ENCODE peak calls at places on chromosomes 4 and X, in ten cellular contexts. V is IMR-90, A is spleen, I is neural progenitor cell, W is pancreas, F is neuronal stem cell, C is OCI-LY7, P is tibial nerve, Q is HAP-1, B is ovary. M is an unnamed sample.
A peak's percentile ranks its signal among the peaks of the same experiment; 100 is the strongest.

GRCh38 chrX:65528705-65529340 is 5.8 kb downstream of the LAS1L start:
- DNase-seq in C (peak; percentile 42), I (peak; percentile 50), A (no peak), W (peak; percentile 57), F (peak; percentile 35), B (peak; percentile 65), Q (peak; percentile 25), P (peak; percentile 42), V (peak; percentile 10), M (peak; percentile 48)

GRCh38 chrX:74449322-74449936 is 28.1 kb downstream of the SLC16A2 start:
- DNase-seq in A (no peak), P (no peak), C (no peak), F (no peak), Q (no peak), V (peak; percentile 6), I (no peak), W (peak; percentile 29), B (no peak), M (no peak)

GRCh38 chr4:166012129-166013078 is 139.4 kb downstream of the TLL1 start:
- DNase-seq in F (no peak), I (no peak), V (no peak), P (no peak), C (no peak), W (no peak), B (no peak), A (no peak), Q (no peak), M (no peak)

GRCh38 chrX:81168391-81168790 is 33.3 kb downstream of the HMGN5 start:
- DNase-seq in B (no peak), F (no peak), Q (no peak), C (no peak), I (no peak), A (no peak), P (no peak), W (no peak), V (no peak), M (no peak)

GRCh38 chr4:61795998-61796397 is 595.9 kb downstream of the ADGRL3 start:
- DNase-seq in W (no peak), P (no peak), Q (no peak), A (no peak), B (no peak), F (no peak), I (no peak), C (no peak), V (no peak), M (no peak)

GRCh38 chr4:177047070-177047850 is 254.5 kb upstream of the VEGFC start:
- DNase-seq in B (peak; percentile 59), I (peak; percentile 81), F (peak; percentile 65), P (peak; percentile 9), Q (peak; percentile 57), W (peak; percentile 58), V (peak; percentile 81), A (no peak), C (peak; percentile 59), M (peak; percentile 73)

GRCh38 chr4:112069110-112069509 is 76.1 kb upstream of the FAM241A start:
- DNase-seq in Q (no peak), B (no peak), P (no peak), A (no peak), V (no peak), F (no peak), I (no peak), C (no peak), W (no peak), M (no peak)

GRCh38 chr4:6241062-6241845 is 28.4 kb upstream of the WFS1 start:
- DNase-seq in P (no peak), F (no peak), A (peak; percentile 63), I (no peak), Q (no peak), V (no peak), B (peak; percentile 9), C (no peak), W (no peak), M (no peak)

GRCh38 chr4:174193438-174194015 is 89.9 kb downstream of the FBXO8 start:
- DNase-seq in V (peak; percentile 7), P (no peak), W (no peak), C (no peak), I (no peak), B (no peak), A (no peak), F (no peak), Q (no peak), M (no peak)

GRCh38 chrX:120029354-120029753 is 48.1 kb downstream of the RHOXF2B start:
- DNase-seq in W (no peak), V (no peak), B (no peak), I (no peak), F (no peak), C (no peak), Q (no peak), A (no peak), P (no peak), M (no peak)

DNA sequence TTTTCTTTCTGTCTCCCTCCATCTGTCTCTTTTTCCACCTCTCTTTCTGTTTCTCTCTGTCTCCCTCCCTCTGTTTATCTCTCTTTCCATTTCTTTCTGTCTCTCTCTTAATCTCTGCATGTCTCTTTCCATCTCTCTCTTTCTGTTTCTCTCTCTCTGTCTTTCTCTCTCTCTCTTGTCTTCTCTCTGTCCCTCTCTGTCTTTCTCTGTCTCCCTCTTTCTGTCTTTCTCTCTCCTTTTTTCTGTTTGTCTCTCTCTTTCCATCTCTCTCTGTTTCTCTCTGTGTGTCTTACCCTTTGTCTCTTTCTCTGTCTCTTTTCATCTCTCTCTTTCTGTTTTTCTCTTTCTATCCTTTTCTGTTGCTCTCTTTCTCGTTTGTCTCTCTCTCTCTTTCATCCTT is 34.7 kb downstream of the ARSF start:
- DNase-seq in Q (no peak), C (no peak), B (no peak), P (no peak), W (no peak), A (no peak), F (no peak), V (no peak), I (no peak), M (no peak)
- H3K4me1 ChIP-seq in Q (no peaks in the 10 kb centered on the region), C (no peaks in the 10 kb centered on the region), B (no peaks in the 10 kb centered on the region), P (no peaks in the 10 kb centered on the region), W (no peaks in the 10 kb centered on the region), A (no peaks in the 10 kb centered on the region), F (no peaks in the 10 kb centered on the region), V (no peaks in the 10 kb centered on the region), I (no peaks in the 10 kb centered on the region), M (no peaks in the 10 kb centered on the region)

GRCh38 chr4:76998251-76998901 is 48.8 kb downstream of the SEPTIN11 start:
- DNase-seq in F (no peak), B (no peak), C (no peak), I (peak; percentile 26), W (no peak), P (no peak), A (no peak), Q (no peak), V (peak; percentile 75), M (no peak)

GRCh38 chr4:77002321-77002720 is 52.8 kb downstream of the SEPTIN11 start:
- DNase-seq in B (no peak), W (no peak), Q (peak; percentile 60), V (peak; percentile 44), C (no peak), P (no peak), I (no peak), F (no peak), A (no peak), M (no peak)

GRCh38 chr4:77003400-77003799 is 53.8 kb downstream of the SEPTIN11 start:
- DNase-seq in C (no peak), P (no peak), F (no peak), B (no peak), Q (no peak), W (no peak), A (no peak), V (peak; percentile 60), I (no peak), M (no peak)

GRCh38 chr4:77002721-77003120 is 53.2 kb downstream of the SEPTIN11 start:
- DNase-seq in A (no peak), F (no peak), I (no peak), C (no peak), W (no peak), Q (no peak), V (no peak), P (no peak), B (no peak), M (no peak)

DNA sequence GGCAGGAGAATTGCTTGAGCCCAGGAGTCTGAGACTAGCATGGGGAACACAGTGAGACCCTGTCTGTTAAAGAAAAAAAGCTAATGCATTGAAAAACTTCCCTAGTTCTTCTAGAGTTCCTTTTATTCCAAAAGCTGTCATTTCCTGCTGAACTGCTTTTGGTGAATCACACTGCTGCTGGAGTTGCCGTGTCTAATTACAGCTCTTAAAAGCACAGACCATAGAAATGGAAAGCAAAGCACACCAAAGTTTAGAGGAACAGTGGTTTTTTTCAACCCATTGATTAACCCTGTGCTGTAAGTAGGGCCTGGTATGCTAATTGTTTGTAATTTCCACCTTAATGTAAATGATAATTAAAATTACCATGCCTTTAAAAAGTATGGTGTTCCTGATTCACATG is 52.4 kb downstream of the SEPTIN11 start:
- DNase-seq in W (no peak), C (no peak), F (peak; percentile 20), A (no peak), P (no peak), I (peak; percentile 46), B (no peak), Q (peak; percentile 71), V (peak; percentile 79), M (peak; percentile 44)
- H3K4me1 ChIP-seq in W (peaks cover under 1% of the 10 kb centered on the region), C (no peaks in the 10 kb centered on the region), F (peaks cover 8% of the 10 kb centered on the region), A (peaks cover 23% of the 10 kb centered on the region), P (peaks cover 24% of the 10 kb centered on the region), I (peaks cover 19% of the 10 kb centered on the region), B (no peaks in the 10 kb centered on the region), Q (peaks cover 13% of the 10 kb centered on the region), V (peaks cover 17% of the 10 kb centered on the region), M (peaks cover 50% of the 10 kb centered on the region)

GRCh38 chr4:54062392-54062791 is 2.0 kb downstream of the CHIC2 start:
- DNase-seq in Q (no peak), A (no peak), F (no peak), I (no peak), C (no peak), P (no peak), B (no peak), W (no peak), V (no peak), M (no peak)

GRCh38 chr4:54065282-54066087 is 1.1 kb upstream of the CHIC2 start:
- DNase-seq in V (no peak), A (no peak), F (no peak), C (peak; percentile 35), P (no peak), Q (no peak), B (no peak), I (no peak), W (no peak), M (peak; percentile 87)

GRCh38 chr4:54063224-54063623 is 1.2 kb downstream of the CHIC2 start:
- DNase-seq in I (no peak), Q (no peak), C (no peak), V (peak; percentile 60), W (no peak), F (no peak), A (no peak), P (no peak), B (no peak), M (no peak)

GRCh38 chr4:54064317-54065275 is at the start of gene CHIC2:
- DNase-seq in P (peak; percentile 90), F (peak; percentile 91), Q (peak; percentile 88), I (peak; percentile 96), C (peak; percentile 96), W (peak; percentile 94), V (peak; percentile 92), B (peak; percentile 97), A (peak; percentile 100), M (peak; percentile 99)

GRCh38 chr4:54063737-54064316 is 578 bp downstream of the CHIC2 start:
- DNase-seq in I (peak; percentile 39), F (peak; percentile 15), B (peak; percentile 70), V (no peak), P (peak; percentile 30), Q (no peak), A (peak; percentile 94), W (peak; percentile 52), C (peak; percentile 48), M (peak; percentile 60)
- H3K4me1 ChIP-seq in I (peaks cover 14% of the 10 kb centered on the region), F (no peaks in the 10 kb centered on the region), B (peaks cover 4% of the 10 kb centered on the region), V (peaks cover 14% of the 10 kb centered on the region), P (peaks cover 69% of the 10 kb centered on the region), Q (peaks cover 21% of the 10 kb centered on the region), A (peaks cover 70% of the 10 kb centered on the region), W (peaks cover 30% of the 10 kb centered on the region), C (peaks cover 60% of the 10 kb centered on the region), M (peaks cover 38% of the 10 kb centered on the region)

GRCh38 chr4:40599431-40599830 is 30.2 kb downstream of the RBM47 start:
- DNase-seq in W (no peak), A (no peak), Q (no peak), F (no peak), B (no peak), P (no peak), I (no peak), V (no peak), C (no peak), M (no peak)
- H3K4me1 ChIP-seq in W (no peaks in the 10 kb centered on the region), A (peaks cover 49% of the 10 kb centered on the region), Q (peaks cover 7% of the 10 kb centered on the region), F (no peaks in the 10 kb centered on the region), B (no peaks in the 10 kb centered on the region), P (no peaks in the 10 kb centered on the region), I (peaks cover 6% of the 10 kb centered on the region), V (peaks cover 4% of the 10 kb centered on the region), C (no peaks in the 10 kb centered on the region), M (no peaks in the 10 kb centered on the region)

M was measured in SJSA1.